ENCODE peak calls at places on chromosomes 7 and 10, in five cellular contexts. W is endothelial cell, P is heart left ventricle, O is omental fat pad, B is GM12865. Y is an unnamed sample.

GRCh38 chr10:46537309-46537708 is 19.1 kb downstream of the GPRIN2 start:
- DNase-seq in O (no peak), P (peak; percentile 4), B (no peak), W (no peak), Y (no peak)

GRCh38 chr10:99984201-99984600 is 25.5 kb downstream of the DNMBP start:
- DNase-seq in P (no peak), O (no peak), W (no peak), B (peak; percentile 55), Y (no peak)

GRCh38 chr10:36469585-36469984 is 655.8 kb upstream of the ANKRD30A start:
- DNase-seq in O (no peak), P (no peak), B (no peak), W (no peak), Y (no peak)

GRCh38 chr10:24790073-24790472 is 66.4 kb upstream of the ARHGAP21 start:
- DNase-seq in B (no peak), W (no peak), O (no peak), P (no peak), Y (no peak)

GRCh38 chr7:112272921-112273561 is 66.5 kb downstream of the ZNF277 start:
- DNase-seq in W (no peak), P (peak; percentile 33), B (peak; percentile 33), O (no peak), Y (no peak)

GRCh38 chr7:107267138-107267537 is 98.3 kb downstream of the HBP1 start:
- DNase-seq in B (no peak), O (no peak), W (no peak), P (no peak), Y (no peak)

GRCh38 chr10:71127773-71128172 is 84.6 kb upstream of the UNC5B start:
- DNase-seq in W (no peak), B (no peak), P (no peak), O (no peak), Y (no peak)

GRCh38 chr10:133292919-133293809 is 15.5 kb downstream of the TUBGCP2 start:
- DNase-seq in P (no peak), W (no peak), O (no peak), B (no peak), Y (no peak)

GRCh38 chr10:120386196-120386595 is 70.8 kb upstream of the PLPP4 start:
- DNase-seq in O (no peak), P (no peak), W (no peak), B (no peak), Y (no peak)

GRCh38 chr7:130996841-130997231 is 262.8 kb upstream of the KLF14 start:
- DNase-seq in O (no peak), B (no peak), W (no peak), P (no peak), Y (peak; percentile 79)

GRCh38 chr10:100747061-100747825 is 1.9 kb downstream of the PAX2 start:
- DNase-seq in W (no peak), P (no peak), B (no peak), O (no peak), Y (no peak)

GRCh38 chr7:100864263-100864845 is 2.8 kb upstream of the TRIP6 start:
- DNase-seq in B (no peak), P (no peak), W (no peak), O (no peak), Y (no peak)

DNA sequence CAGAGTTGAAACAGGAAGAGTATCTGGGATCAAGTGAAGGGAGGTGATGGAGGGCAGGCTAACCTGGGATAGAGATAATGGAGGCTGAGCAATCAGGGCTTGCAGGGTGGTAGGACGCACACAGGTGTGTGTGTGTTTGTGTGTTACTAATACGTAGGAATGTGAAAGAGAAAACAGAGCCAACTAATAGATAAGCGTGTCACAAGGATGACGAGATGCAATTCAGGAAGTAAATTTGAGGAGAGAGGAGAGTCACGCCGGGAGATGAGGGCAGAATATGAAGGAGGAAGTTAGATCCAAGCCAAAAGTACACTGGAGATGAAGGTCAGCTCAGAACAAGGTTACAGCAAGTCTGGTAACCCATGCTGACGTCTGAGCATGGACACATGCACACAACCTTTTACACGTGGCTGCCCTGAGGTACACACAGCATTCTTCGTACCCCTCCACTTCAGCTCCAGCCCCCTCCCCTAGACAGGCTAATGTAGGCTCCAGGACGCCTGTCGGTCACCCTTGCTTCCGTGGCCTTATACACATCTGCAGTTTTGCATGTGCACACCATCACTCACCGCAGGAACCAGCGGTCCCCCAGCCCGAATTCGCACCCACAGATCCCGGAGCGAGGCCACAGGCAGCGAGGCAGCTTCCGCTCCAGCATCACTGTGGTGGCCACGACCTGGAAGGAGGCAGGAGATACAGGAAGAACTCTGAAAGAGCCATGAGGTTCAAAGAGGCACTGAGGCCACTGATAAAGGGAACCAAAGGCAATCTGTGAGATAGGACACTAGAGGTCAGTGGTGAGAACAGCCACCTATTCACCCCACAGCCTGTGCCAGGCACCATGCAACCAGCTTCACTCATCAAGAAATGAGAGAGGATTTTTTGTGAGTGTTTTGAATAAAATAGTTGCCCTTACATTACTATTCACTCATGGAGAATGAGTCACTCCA is 23.7 kb upstream of the TRPV6 start:
- DNase-seq in W (peak; percentile 12), O (no peak), P (no peak), B (peak; percentile 29), Y (no peak)
- TF ChIP-seq CTCF in W (no peak), O (no peak), P (no peak), B (peak; percentile 32), Y (no peak)

GRCh38 chr10:124564881-124565280 is 103.3 kb downstream of the LHPP start:
- DNase-seq in W (no peak), B (no peak), P (no peak), O (no peak), Y (peak; percentile 16)

GRCh38 chr10:124566981-124567835 is 105.6 kb downstream of the LHPP start:
- DNase-seq in O (no peak), P (peak; percentile 21), B (no peak), W (no peak), Y (no peak)

GRCh38 chr10:124563320-124563719 is 101.7 kb downstream of the LHPP start:
- DNase-seq in W (no peak), O (no peak), B (no peak), P (no peak), Y (no peak)

GRCh38 chr10:124566222-124566888 is 104.7 kb downstream of the LHPP start:
- DNase-seq in P (peak; percentile 24), W (no peak), O (no peak), B (no peak), Y (peak; percentile 6)

GRCh38 chr10:124565565-124566221 is 104.1 kb downstream of the LHPP start:
- DNase-seq in P (peak; percentile 52), B (peak; percentile 18), W (peak; percentile 54), O (no peak), Y (peak; percentile 38)
- TF ChIP-seq CTCF in P (peak; percentile 34), B (peak; percentile 35), W (peak; percentile 48), O (no peak), Y (no peak)

DNA sequence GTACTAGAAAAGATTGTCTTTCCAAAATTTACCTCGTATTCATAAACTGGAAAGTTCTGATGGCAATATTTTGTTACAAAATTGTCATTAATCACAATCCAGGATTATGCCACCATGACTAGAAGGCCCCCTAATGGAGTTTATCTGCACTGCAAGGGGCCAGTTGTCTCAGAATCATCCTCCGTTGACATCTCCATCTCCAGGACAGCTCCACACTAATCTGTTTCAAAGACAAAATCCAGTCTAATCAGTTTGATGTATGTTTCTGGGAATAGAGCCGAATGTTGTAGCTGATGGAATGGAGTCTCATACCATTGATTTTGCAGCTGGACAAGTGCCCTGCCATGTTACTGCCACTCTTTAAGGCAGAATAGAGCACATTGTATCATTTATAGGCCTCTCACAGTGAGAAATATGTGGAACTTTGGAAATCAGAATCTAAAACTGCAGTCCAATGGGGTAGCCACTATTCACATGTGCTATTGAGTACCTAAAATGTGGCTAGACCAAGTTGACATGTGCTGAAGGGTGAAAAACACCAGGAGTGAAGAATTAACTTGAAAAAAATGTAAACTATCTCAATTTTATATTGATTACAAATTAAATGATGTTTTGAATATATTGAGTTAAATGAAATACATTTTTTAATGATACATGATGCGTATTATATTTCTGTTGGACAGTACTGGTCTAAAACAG is 38.3 kb upstream of the TOMM7 start:
- DNase-seq in W (peak; percentile 41), P (no peak), B (peak; percentile 54), O (no peak), Y (peak; percentile 16)
- TF ChIP-seq CTCF in W (peak; percentile 67), P (peak; percentile 49), B (peak; percentile 54), O (no peak), Y (no peak)

DNA sequence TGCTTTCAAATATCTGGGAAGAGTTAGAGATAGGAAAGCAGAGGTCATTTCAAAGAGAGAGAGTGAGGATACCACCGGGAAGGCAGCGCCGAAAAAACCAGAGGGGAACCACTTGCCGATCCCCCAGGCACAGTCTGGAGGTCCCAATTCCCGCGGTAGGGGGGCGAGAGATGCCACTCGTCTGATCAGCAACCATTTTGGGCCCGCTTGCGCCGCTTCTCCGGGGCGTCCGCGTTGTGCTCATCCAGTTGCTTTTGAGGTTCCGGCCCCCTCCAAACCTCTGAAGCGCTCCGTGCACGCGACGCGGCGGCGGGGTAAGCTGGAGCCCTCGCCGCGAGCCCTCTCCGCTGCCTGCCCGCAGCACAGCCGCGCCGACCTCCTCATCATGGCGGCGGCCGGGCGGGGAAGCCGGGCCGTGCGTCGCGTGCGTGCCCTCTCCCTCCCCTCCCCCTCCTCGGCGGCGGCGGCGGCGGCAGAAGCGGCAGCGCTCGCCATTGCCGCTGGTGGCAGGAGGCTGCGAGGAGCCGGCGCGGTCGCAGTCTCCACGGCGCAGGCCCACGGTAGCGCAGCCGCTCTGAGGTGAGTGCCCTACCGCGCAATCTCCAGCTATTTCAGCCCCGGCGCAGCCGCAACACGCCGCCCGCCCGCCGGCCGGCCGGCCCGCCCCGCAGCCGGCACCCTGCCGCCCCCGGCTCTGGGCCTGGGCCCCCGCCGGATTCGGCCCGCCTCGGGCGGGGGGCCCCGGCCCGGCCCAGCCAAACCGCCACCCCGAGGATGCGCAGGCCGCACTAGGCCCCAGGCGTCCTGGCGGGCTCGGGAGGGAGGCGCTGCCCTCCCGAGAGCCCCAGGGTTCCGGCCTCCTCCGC is at the start of gene NRF1:
- DNase-seq in P (peak; percentile 94), B (peak; percentile 96), O (peak; percentile 59), W (peak; percentile 94), Y (peak; percentile 91)
- TF ChIP-seq CTCF in P (peak; percentile 14), B (no peak), O (no peak), W (no peak), Y (peak; percentile 13)

GRCh38 chr7:117621075-117621474 is 141.2 kb downstream of the CFTR start:
- DNase-seq in W (no peak), O (no peak), B (no peak), P (no peak), Y (no peak)

GRCh38 chr7:117623606-117624005 is 143.8 kb downstream of the CFTR start:
- DNase-seq in W (no peak), P (no peak), B (no peak), O (no peak), Y (no peak)

GRCh38 chr7:117616694-117617093 is 136.9 kb downstream of the CFTR start:
- DNase-seq in O (no peak), P (no peak), W (no peak), B (no peak), Y (no peak)

GRCh38 chr7:117619690-117620089 is 139.9 kb downstream of the CFTR start:
- DNase-seq in O (no peak), B (no peak), W (no peak), P (no peak), Y (no peak)
- TF ChIP-seq CTCF in O (no peak), B (no peak), W (no peak), P (no peak), Y (no peak)

DNA sequence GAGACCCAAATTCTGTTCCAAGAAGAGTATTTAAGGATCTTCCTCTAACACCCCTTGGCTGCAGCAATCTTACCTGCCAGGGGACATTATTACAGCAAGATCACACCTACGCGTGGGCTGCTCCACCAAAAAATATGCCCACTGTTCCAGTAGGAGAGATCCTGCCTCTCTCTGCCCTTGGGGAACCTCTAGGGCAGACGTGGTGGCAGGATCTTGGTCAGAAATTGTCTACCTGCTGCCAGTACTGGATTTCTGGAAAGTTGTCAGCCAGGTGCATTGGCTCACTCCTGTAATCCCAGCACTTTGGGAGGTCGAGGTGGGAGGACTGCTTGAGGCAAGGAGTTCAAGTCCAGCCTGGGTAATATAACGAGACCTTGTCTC is 259.0 kb downstream of the CALN1 start:
- DNase-seq in W (no peak), P (no peak), B (no peak), O (no peak), Y (no peak)
- TF ChIP-seq CTCF in W (no peak), P (no peak), B (no peak), O (no peak), Y (no peak)

Y was measured in mucosa of descending colon.